ENCODE peak calls at places on chromosomes 6 and 20, in eight cellular contexts. U, L, W, X, R, J, P and S are unnamed samples.

GRCh38 chr20:17659801-17660200 is 22.2 kb downstream of the RRBP1 start:
- DNase-seq in L (no peak), R (no peak), J (no peak), X (no peak), W (no peak), U (no peak), P (no peak), S (no peak)

GRCh38 chr20:49794336-49795124 is 18.1 kb upstream of the SLC9A8 start:
- DNase-seq in J (no peak), U (no peak), L (peak), W (no peak), R (no peak), X (no peak), P (no peak), S (no peak)

GRCh38 chr20:48617481-48617880 is 210.3 kb downstream of the PREX1 start:
- DNase-seq in W (no peak), R (no peak), P (no peak), X (no peak), J (no peak), U (no peak), L (no peak), S (no peak)

GRCh38 chr6:3848380-3848779 is 793 bp upstream of the FAM50B start:
- DNase-seq in L (peak), U (no peak), P (no peak), W (no peak), R (peak), X (peak), J (no peak), S (no peak)

GRCh38 chr20:43431120-43431519 is 26.6 kb upstream of the SRSF6 start:
- DNase-seq in W (no peak), P (no peak), X (no peak), J (no peak), R (no peak), L (no peak), U (no peak), S (no peak)

GRCh38 chr6:104182811-104183210 is 676.9 kb downstream of the HACE1 start:
- DNase-seq in L (peak), P (no peak), R (peak), J (no peak), W (no peak), U (no peak), X (peak), S (peak)

GRCh38 chr6:71412559-71412958 is 123.9 kb downstream of the OGFRL1 start:
- DNase-seq in L (no peak), J (no peak), U (peak), P (no peak), W (no peak), R (no peak), X (peak), S (no peak)

GRCh38 chr20:46312075-46312944 is 4.0 kb upstream of the CDH22 start:
- DNase-seq in P (no peak), W (no peak), U (no peak), X (no peak), L (no peak), J (no peak), R (no peak), S (no peak)

GRCh38 chr20:57397004-57397692 is 6.0 kb downstream of the RBM38 start:
- DNase-seq in P (no peak), U (no peak), L (no peak), J (peak), X (no peak), R (no peak), W (peak), S (no peak)

GRCh38 chr6:32244270-32244669 is 20.4 kb upstream of the NOTCH4 start:
- DNase-seq in J (no peak), U (no peak), X (no peak), L (no peak), P (no peak), W (no peak), R (no peak), S (no peak)

GRCh38 chr6:130912451-130912850 is 85.2 kb downstream of the SMLR1 start:
- DNase-seq in P (no peak), X (no peak), U (no peak), J (no peak), W (no peak), L (no peak), R (no peak), S (no peak)

GRCh38 chr20:34110025-34111013 is 1.7 kb downstream of the EIF2S2 start:
- DNase-seq in J (no peak), R (peak), W (peak), U (peak), L (no peak), X (peak), P (peak), S (no peak)

GRCh38 chr6:41939091-41939847 is 2.3 kb downstream of the CCND3 start:
- DNase-seq in P (no peak), U (peak), J (peak), X (peak), R (no peak), L (peak), W (no peak), S (no peak)

GRCh38 chr20:50470249-50470858 is 39.8 kb upstream of the PTPN1 start:
- DNase-seq in R (no peak), U (no peak), J (no peak), L (no peak), P (peak), X (peak), W (no peak), S (no peak)

GRCh38 chr6:31293343-31293742 is 21.5 kb upstream of the HLA-C start:
- DNase-seq in W (no peak), J (no peak), L (peak), R (no peak), X (peak), P (peak), U (peak), S (no peak)

GRCh38 chr20:36658300-36658699 is 12.3 kb upstream of the SLA2 start:
- DNase-seq in R (no peak), W (no peak), P (no peak), U (no peak), X (no peak), L (no peak), J (no peak), S (no peak)

GRCh38 chr6:10633216-10633615 is 61.2 kb downstream of the C6orf52 start:
- DNase-seq in L (peak), J (no peak), U (peak), P (peak), X (peak), R (peak), W (peak), S (peak)

GRCh38 chr6:36616888-36617521 is 22.8 kb downstream of the SRSF3 start:
- DNase-seq in R (no peak), J (peak), W (peak), U (no peak), P (peak), X (no peak), L (peak), S (no peak)

GRCh38 chr20:51385941-51386530 is 156.5 kb downstream of the NFATC2 start:
- DNase-seq in U (peak), R (no peak), X (peak), J (no peak), P (peak), L (peak), W (peak), S (no peak)

GRCh38 chr6:6918216-6918983 is 189.4 kb upstream of the RREB1 start:
- DNase-seq in J (no peak), R (peak), P (peak), U (peak), W (peak), X (peak), L (peak), S (peak)

GRCh38 chr20:46119547-46119946 is 1.4 kb downstream of the CD40 start:
- DNase-seq in X (no peak), U (no peak), L (no peak), P (no peak), J (no peak), R (no peak), W (no peak), S (no peak)

GRCh38 chr6:40953486-40953885 is 85.5 kb downstream of the UNC5CL start:
- DNase-seq in P (no peak), W (no peak), L (no peak), R (no peak), X (no peak), J (no peak), U (no peak), S (no peak)

GRCh38 chr6:34926655-34927054 is 37.6 kb downstream of the ANKS1A start:
- DNase-seq in R (peak), L (peak), P (no peak), J (no peak), X (peak), W (no peak), U (peak), S (no peak)

GRCh38 chr6:152746172-152746553 is 4.4 kb upstream of the VIP start:
- DNase-seq in R (no peak), X (peak), P (no peak), W (no peak), U (peak), L (peak), J (no peak), S (peak)

GRCh38 chr6:149059557-149059956 is 258.0 kb upstream of the TAB2 start:
- DNase-seq in W (no peak), X (peak), J (no peak), R (no peak), P (no peak), U (peak), L (no peak), S (no peak)

GRCh38 chr20:63232235-63233060 is 3.3 kb upstream of the BIRC7 start:
- DNase-seq in X (peak), J (peak), P (peak), L (peak), U (peak), R (peak), W (no peak), S (peak)

GRCh38 chr6:56837322-56837894 is 117.5 kb upstream of the BEND6 start:
- DNase-seq in U (no peak), W (no peak), X (no peak), P (no peak), J (no peak), R (no peak), L (no peak), S (no peak)

GRCh38 chr6:116370328-116370716 is 425 bp upstream of the DSE start:
- DNase-seq in L (no peak), U (no peak), P (no peak), X (no peak), J (no peak), R (no peak), W (no peak), S (no peak)